ENCODE peak calls at places on chromosome 6, in six cellular contexts. E, X, K, J, T and U are unnamed samples. For H4K20me1, the result is how much of the 10 kb centered on the place peaks cover.

GRCh38 chr6:27795697-27796494 is 116.3 kb downstream of the OR2B2 start:
- DNase-seq in E (peak), X (peak), K (peak), J (peak), T (peak), U (peak)

GRCh38 chr6:11921017-11921438 is 91.1 kb upstream of the HIVEP1 start:
- DNase-seq in E (peak), X (peak), K (peak), J (peak), T (no peak), U (no peak)

GRCh38 chr6:23522751-23523527 is 603.1 kb upstream of the NRSN1 start:
- DNase-seq in E (no peak), X (no peak), K (no peak), J (no peak), T (no peak), U (no peak)

GRCh38 chr6:34414999-34415858 is 10.6 kb downstream of the RPS10 start:
- DNase-seq in E (no peak), X (peak), K (no peak), J (peak), T (peak), U (peak)

GRCh38 chr6:38567436-38567835 is 72.3 kb downstream of the BTBD9 start:
- DNase-seq in E (no peak), X (peak), K (no peak), J (peak), T (no peak), U (peak)

GRCh38 chr6:42968783-42969182 is 8.2 kb downstream of the GNMT start:
- DNase-seq in E (no peak), X (no peak), K (no peak), J (no peak), T (no peak), U (no peak)

GRCh38 chr6:163750436-163751031 is 336.0 kb downstream of the QKI start:
- DNase-seq in E (no peak), X (no peak), K (no peak), J (no peak), T (no peak), U (no peak)

GRCh38 chr6:157921685-157922367 is 59.8 kb upstream of the SYNJ2 start:
- DNase-seq in E (no peak), X (no peak), K (no peak), J (peak), T (no peak), U (no peak)

GRCh38 chr6:45818655-45819054 is 197.0 kb downstream of the CLIC5 start:
- DNase-seq in E (no peak), X (no peak), K (no peak), J (no peak), T (no peak), U (no peak)

GRCh38 chr6:93248591-93248990 is 170.8 kb downstream of the EPHA7 start:
- DNase-seq in E (no peak), X (no peak), K (no peak), J (no peak), T (no peak), U (no peak)

GRCh38 chr6:110528051-110528929 is 51.9 kb upstream of the SLC22A16 start:
- DNase-seq in E (peak), X (peak), K (peak), J (peak), T (peak), U (peak)

GRCh38 chr6:42407379-42407778 is 44.3 kb downstream of the TRERF1 start:
- DNase-seq in E (no peak), X (peak), K (no peak), J (peak), T (no peak), U (no peak)

GRCh38 chr6:3310051-3310448 is 51.3 kb downstream of the PSMG4 start:
- DNase-seq in E (no peak), X (no peak), K (no peak), J (no peak), T (no peak), U (no peak)

GRCh38 chr6:26121141-26122004 is 34.1 kb downstream of the HFE start:
- DNase-seq in E (no peak), X (peak), K (no peak), J (peak), T (no peak), U (no peak)

GRCh38 chr6:139062921-139063320 is 34.4 kb downstream of the ABRACL start:
- DNase-seq in E (no peak), X (no peak), K (no peak), J (peak), T (no peak), U (no peak)

GRCh38 chr6:34237316-34237721 is 646 bp downstream of the HMGA1 start:
- DNase-seq in E (no peak), X (peak), K (peak), J (peak), T (peak), U (peak)

GRCh38 chr6:100808638-100809275 is 72.4 kb downstream of the ASCC3 start:
- DNase-seq in E (no peak), X (no peak), K (no peak), J (peak), T (no peak), U (no peak)

GRCh38 chr6:157232161-157232895 is 91.0 kb downstream of the TMEM242 start:
- DNase-seq in E (no peak), X (no peak), K (no peak), J (no peak), T (no peak), U (no peak)

GRCh38 chr6:141752677-141753076 is 380.0 kb upstream of the GJE1 start:
- DNase-seq in E (no peak), X (no peak), K (no peak), J (peak), T (no peak), U (no peak)

GRCh38 chr6:168274046-168274952 is 45.3 kb downstream of the DACT2 start:
- DNase-seq in E (no peak), X (no peak), K (no peak), J (no peak), T (no peak), U (no peak)

GRCh38 chr6:24126586-24127192 is 674 bp downstream of the NRSN1 start:
- DNase-seq in E (no peak), X (peak), K (peak), J (peak), T (peak), U (peak)

GRCh38 chr6:126820617-126821016 is 297.9 kb upstream of the RSPO3 start:
- DNase-seq in E (no peak), X (no peak), K (no peak), J (no peak), T (no peak), U (no peak)

GRCh38 chr6:18536693-18537092 is 149.5 kb downstream of the RNF144B start:
- DNase-seq in E (no peak), X (no peak), K (no peak), J (no peak), T (no peak), U (no peak)

GRCh38 chr6:170221753-170222400 is 69.0 kb downstream of the DLL1 start:
- DNase-seq in E (no peak), X (no peak), K (no peak), J (no peak), T (no peak), U (no peak)

GRCh38 chr6:36633915-36634314 is 39.8 kb downstream of the SRSF3 start:
- DNase-seq in E (no peak), X (no peak), K (no peak), J (peak), T (no peak), U (no peak)

GRCh38 chr6:77657365-77657764 is 4.5 kb downstream of the MEI4 start:
- DNase-seq in E (no peak), X (no peak), K (peak), J (no peak), T (no peak), U (no peak)

GRCh38 chr6:106894978-106895702 is 79.4 kb downstream of the CD24 start:
- DNase-seq in E (no peak), X (peak), K (no peak), J (peak), T (peak), U (no peak)

GRCh38 chr6:140050232-140050995 is 676.0 kb upstream of the CITED2 start:
- DNase-seq in E (no peak), X (no peak), K (peak), J (peak), T (no peak), U (no peak)

DNA sequence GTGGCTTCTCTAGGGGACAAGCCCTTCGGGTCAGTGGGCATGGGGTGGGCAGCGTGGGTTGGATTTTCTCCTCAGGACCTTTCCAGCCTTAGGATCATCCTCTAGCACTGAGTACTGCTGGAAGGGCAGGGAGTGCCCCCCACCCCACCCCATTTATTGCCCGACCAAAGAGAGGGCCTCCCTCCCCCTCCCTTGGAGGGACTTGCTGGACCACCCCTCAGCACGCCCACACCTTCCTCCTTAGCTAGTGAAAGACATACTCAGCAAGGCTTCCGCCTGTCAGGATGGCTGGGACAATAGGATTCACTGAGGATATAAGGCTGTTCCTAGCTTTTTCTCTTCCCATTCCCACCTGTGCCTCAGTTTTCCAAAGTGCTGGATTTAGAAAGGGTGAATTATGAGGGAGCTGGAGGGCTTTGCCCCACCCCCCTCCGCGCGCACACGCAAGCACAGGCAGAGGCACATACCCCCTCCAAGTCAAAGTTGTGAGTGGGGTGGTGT is 859 bp upstream of the SLC29A1 start:
- DNase-seq in E (no peak), X (no peak), K (peak), J (no peak), T (no peak), U (no peak)
- H3K4me3 ChIP-seq in E (peak), X (peak), K (peak), J (peak), T (peak), U (no peak)

DNA sequence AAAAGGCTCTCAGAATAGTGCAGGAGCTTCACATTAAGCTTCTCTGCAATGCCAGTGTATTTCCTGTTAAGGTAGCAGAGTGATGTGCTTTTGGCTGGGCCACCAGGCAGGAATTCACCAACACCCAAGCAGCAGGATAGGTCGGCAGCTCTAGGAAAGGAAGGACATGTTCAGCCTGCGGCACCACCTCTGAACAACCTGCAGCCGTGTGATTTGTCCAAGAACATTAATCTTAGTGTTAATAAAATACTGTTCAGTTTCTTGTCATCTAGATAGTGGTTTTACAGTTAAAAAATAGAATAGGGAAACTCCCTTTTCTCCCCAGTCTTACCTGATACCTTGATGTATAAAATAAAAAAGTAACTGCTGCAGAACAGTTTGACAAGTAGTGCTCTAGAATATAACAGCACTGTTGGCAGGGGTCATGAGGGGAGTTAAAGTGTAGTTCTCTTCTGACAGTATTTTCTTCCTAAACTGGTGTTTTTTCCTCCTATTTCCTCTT is 18.8 kb downstream of the ZNF292 start:
- DNase-seq in E (no peak), X (no peak), K (no peak), J (no peak), T (no peak), U (no peak)
- H4K20me1 ChIP-seq in E (under half), X (under half), K (half or more), J (half or more), T (under half), U (half or more)

GRCh38 chr6:62283828-62284411 is 2.1 kb downstream of the KHDRBS2 start:
- DNase-seq in E (no peak), X (peak), K (peak), J (peak), T (peak), U (no peak)
- H3K4me3 ChIP-seq in E (no peak), X (no peak), K (peak), J (no peak), T (no peak), U (no peak)

DNA sequence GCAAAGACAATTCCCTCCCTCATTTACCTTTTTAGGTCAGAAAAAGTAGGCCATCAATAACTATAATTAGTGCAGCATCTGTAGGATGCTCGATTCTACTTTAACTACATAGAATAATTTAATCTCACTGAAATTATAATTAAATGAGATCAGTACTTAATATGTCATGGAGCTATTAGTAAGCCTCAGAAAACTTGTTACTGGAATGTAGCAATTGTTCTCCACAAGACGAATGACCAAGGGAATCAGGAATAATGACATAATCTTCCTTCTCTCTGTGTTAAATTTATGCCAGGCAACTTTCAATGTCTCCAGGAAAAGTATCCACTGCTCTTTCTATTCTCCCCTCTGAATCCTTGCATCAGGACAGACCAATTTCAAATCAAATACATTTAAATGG is 34.1 kb downstream of the SESN1 start:
- DNase-seq in E (no peak), X (no peak), K (no peak), J (peak), T (no peak), U (no peak)
- H4K20me1 ChIP-seq in E (under half), X (under half), K (under half), J (under half), T (under half), U (under half)

DNA sequence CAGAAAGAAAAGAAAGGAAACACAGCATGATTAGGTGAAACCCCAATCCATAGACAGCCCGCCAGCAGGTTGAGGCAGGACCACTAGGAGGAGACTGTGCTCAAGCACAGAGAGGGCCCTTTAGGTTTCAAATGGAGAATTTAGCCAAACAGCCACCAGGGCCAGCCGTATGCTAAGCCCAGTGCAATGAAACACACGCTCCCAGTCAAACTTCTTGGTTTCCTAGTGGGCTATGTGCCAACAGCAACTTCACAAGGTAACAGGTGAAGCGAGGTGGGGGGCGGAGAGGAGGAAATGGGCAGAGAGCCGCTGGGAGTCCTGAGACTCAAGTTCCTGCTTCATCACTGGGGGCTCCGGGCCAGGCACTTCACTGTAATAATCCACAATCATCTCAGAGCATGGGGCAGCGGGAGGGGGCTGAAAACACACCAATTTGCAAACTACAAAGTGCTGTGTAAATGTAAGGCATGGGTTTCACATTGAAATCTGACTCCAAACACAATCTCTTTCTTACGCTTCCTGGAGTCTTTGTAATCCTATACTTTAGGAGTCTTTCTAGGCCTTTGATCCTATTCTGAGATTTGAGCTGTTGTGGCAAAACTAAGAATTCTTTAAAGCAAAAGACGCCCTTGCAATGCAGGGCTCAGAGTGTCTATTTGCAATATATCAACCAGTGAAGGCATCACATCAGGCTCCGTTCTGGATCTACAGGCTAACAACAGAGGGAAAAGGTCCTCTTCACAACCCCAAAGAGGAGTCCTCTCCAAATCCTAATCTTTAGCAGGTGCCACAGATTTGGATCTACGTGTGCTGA is 117.3 kb downstream of the OPRM1 start:
- DNase-seq in E (no peak), X (peak), K (peak), J (peak), T (peak), U (peak)
- H3K4me3 ChIP-seq in E (no peak), X (no peak), K (no peak), J (no peak), T (no peak), U (peak)

DNA sequence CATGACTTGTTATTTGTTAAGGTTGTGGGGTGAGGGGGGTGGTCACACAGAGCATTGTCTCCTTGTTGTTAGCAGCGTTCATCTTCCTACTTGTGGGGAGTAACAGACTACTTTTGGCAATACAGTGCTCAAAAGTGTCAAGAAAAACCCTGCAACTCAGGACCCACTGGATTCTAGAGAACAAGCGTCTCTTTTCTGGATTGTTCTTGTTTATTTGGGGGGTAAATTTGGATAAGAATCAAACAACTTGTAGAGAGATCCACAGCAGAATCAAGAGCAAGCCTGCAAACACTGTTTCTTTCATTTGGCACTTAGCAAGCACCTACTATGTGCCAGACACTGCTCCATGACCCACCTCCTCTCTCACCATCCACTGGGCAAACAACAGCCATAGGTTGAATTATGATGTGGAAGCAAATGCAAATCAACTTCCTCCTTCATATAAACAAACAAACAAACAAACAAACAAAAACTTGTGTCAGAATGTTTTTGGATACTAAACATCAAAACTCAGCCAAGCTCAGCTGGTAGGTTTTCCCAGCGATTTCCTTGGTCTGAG is 4.0 kb upstream of the NR2E1 start:
- DNase-seq in E (no peak), X (no peak), K (no peak), J (no peak), T (no peak), U (no peak)
- H4K20me1 ChIP-seq in E (under half), X (under half), K (half or more), J (under half), T (under half), U (under half)

DNA sequence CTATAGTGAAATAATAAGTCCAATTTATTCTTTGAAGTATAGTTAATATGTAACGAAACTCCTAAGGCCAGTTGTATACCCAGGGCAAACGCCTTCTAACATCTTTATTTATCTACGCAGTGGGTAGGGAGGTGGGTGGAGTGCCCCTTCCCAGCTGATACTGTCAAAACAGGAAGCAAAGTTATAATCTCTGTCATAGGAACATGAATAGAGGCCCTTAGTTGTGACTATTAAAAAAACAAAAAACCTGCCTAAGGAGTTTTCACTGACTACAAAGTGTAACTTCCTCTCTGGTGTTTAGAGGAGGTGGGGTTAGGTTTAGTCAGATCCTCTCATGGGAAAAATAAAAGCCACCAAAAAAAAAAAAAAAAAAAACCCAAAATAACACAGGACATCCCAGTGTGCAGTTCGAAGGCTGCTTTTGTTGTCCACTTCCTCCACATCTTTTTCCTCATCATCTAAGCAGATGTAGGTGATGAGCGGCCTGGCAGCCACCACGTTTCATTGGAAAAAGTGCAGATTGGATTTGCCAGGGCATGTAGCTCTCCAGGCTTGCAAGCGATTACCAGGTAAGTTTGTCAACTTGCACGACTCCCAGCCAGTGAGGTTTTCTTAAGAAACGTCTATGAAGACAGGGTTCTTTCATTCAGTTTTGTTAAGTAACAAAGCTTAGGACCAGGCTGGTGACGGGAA is 58.7 kb downstream of the UTRN start:
- DNase-seq in E (no peak), X (no peak), K (no peak), J (no peak), T (peak), U (peak)
- H3K4me3 ChIP-seq in E (peak), X (no peak), K (no peak), J (no peak), T (peak), U (peak)